ENCODE peak calls at places on chromosome 3, in six cellular contexts. V is prostate gland, M is suprapubic skin, G is Panc1, D is HCT116, R is H1. K is an unnamed sample.

GRCh38 chr3:5051772-5052171 is 70.3 kb upstream of the ARL8B start:
- DNase-seq in D (no peak), G (no peak), V (no peak), R (no peak), M (no peak), K (no peak)

GRCh38 chr3:105435277-105435676 is 68.6 kb downstream of the ALCAM start:
- DNase-seq in D (no peak), V (no peak), M (no peak), G (no peak), R (no peak), K (no peak)

GRCh38 chr3:10703875-10704274 is 112.2 kb upstream of the SLC6A11 start:
- DNase-seq in V (no peak), M (no peak), D (peak; percentile 38), R (peak; percentile 49), G (no peak), K (no peak)

GRCh38 chr3:72231439-72232196 is 446.7 kb upstream of the PROK2 start:
- DNase-seq in V (no peak), G (no peak), M (no peak), D (no peak), R (no peak), K (no peak)

GRCh38 chr3:191566469-191566868 is 105.5 kb downstream of the PYDC2 start:
- DNase-seq in D (no peak), R (no peak), V (no peak), G (no peak), M (no peak), K (no peak)

GRCh38 chr3:4749567-4750002 is 229.7 kb upstream of the BHLHE40 start:
- DNase-seq in V (no peak), D (no peak), M (no peak), G (no peak), R (no peak), K (no peak)

GRCh38 chr3:161291191-161291901 is 70.2 kb downstream of the NMD3 start:
- DNase-seq in V (no peak), G (no peak), D (no peak), M (no peak), R (no peak), K (no peak)

GRCh38 chr3:31755911-31756658 is 223.4 kb downstream of the STT3B start:
- DNase-seq in D (no peak), R (no peak), M (no peak), V (no peak), G (no peak), K (no peak)

GRCh38 chr3:169998668-169999131 is 32.1 kb downstream of the SEC62 start:
- DNase-seq in V (no peak), M (no peak), G (no peak), D (no peak), R (no peak), K (no peak)

GRCh38 chr3:98514948-98515347 is 7.8 kb downstream of the CLDND1 start:
- DNase-seq in M (no peak), V (no peak), G (no peak), D (no peak), R (no peak), K (no peak)

GRCh38 chr3:184323696-184324095 is 9.3 kb downstream of the EIF4G1 start:
- DNase-seq in R (no peak), D (no peak), V (no peak), G (no peak), M (no peak), K (no peak)

GRCh38 chr3:155753038-155753647 is 8.3 kb upstream of the PLCH1 start:
- DNase-seq in D (no peak), M (no peak), G (no peak), R (no peak), V (no peak), K (no peak)

GRCh38 chr3:101988591-101988990 is 139.3 kb downstream of the NFKBIZ start:
- DNase-seq in V (no peak), D (no peak), R (no peak), M (no peak), G (no peak), K (no peak)

GRCh38 chr3:79018671-79019136 is 749.1 kb downstream of the ROBO1 start:
- DNase-seq in R (no peak), V (peak; percentile 39), M (peak; percentile 84), D (no peak), G (no peak), K (peak; percentile 78)

GRCh38 chr3:148718982-148719862 is 21.5 kb downstream of the AGTR1 start:
- DNase-seq in M (no peak), G (no peak), D (peak; percentile 4), V (no peak), R (no peak), K (no peak)

GRCh38 chr3:186757214-186757613 is 26.2 kb upstream of the EIF4A2 start:
- DNase-seq in R (no peak), D (no peak), M (no peak), V (no peak), G (no peak), K (no peak)

GRCh38 chr3:127368186-127369032 is 80.6 kb upstream of the PRR20G start:
- DNase-seq in G (no peak), D (no peak), V (no peak), R (no peak), M (peak; percentile 66), K (peak; percentile 56)

GRCh38 chr3:53188720-53189119 is 27.7 kb downstream of the PRKCD start:
- DNase-seq in G (no peak), V (no peak), M (no peak), R (no peak), D (no peak), K (peak; percentile 55)

GRCh38 chr3:32391643-32392529 is at the start of gene CMTM7:
- DNase-seq in R (no peak), G (no peak), V (peak; percentile 59), D (peak; percentile 37), M (peak; percentile 84), K (peak; percentile 93)

GRCh38 chr3:129379582-129380358 is 48.7 kb downstream of the EFCAB12 start:
- DNase-seq in V (no peak), G (no peak), D (no peak), R (no peak), M (no peak), K (no peak)

GRCh38 chr3:27345959-27346865 is 23.0 kb downstream of the NEK10 start:
- DNase-seq in V (no peak), D (no peak), M (no peak), G (no peak), R (no peak), K (no peak)

GRCh38 chr3:114308830-114309229 is 15.0 kb downstream of the TIGIT start:
- DNase-seq in M (no peak), R (no peak), V (no peak), D (no peak), G (no peak), K (peak; percentile 86)

GRCh38 chr3:108388136-108389132 is 92.1 kb downstream of the HHLA2 start:
- DNase-seq in R (no peak), M (no peak), V (no peak), D (no peak), G (no peak), K (no peak)

GRCh38 chr3:67790043-67790442 is 135.6 kb upstream of the SUCLG2 start:
- DNase-seq in R (peak; percentile 53), D (peak; percentile 23), M (no peak), G (peak; percentile 15), V (peak; percentile 11), K (no peak)

GRCh38 chr3:48090166-48090939 is 74.1 kb upstream of the MAP4 start:
- DNase-seq in D (no peak), G (no peak), R (no peak), V (no peak), M (no peak), K (no peak)

DNA sequence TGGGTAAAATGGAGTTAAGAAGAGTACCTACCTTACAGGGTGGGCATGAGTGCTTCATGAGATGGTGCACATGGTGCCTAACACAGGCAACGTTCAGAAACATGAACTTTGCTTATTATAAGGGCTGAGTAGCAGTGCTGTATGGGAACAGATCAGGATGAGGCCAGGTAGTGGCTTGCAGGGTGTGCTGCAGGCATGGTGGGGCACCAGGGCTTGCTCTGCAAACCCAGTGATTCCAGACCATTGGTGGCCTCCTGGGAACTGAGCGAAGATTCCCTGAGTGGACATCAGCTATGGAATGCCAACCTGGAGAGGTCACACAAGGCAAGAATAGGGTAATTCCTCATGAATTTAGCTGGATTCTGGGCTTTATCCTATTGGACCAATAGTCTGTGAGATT is 15.8 kb downstream of the TMEM43 start:
- DNase-seq in R (no peak), M (no peak), V (no peak), D (no peak), G (no peak), K (no peak)
- TF ChIP-seq POLR2AphosphoS5 in R (no peak), M (no peak), V (no peak), D (no peak), G (no peak), K (no peak)

DNA sequence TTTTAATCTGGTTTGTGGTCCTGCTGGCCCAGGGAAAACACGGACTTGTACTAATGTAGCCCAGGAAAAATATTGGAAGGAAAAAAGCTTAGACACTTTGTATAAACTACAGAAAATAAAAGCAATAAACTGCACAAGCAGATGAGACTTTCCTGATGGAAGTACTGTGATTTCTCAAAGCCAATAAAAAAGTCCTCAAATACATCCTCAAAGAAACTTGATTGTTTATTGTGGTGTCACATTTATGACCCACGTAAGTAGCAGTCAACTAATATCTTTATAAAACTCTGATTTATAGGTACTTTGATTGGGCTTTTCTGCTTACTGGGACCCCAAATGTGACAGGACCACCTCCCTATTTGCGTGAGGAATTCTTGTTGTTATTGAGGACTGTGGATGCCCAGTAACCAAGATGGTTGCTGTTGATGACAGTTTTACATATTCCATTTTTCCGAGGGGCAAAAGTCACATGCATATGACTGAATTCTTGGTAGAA is 159.2 kb upstream of the TSC22D2 start:
- DNase-seq in V (no peak), M (no peak), R (no peak), G (no peak), D (no peak), K (no peak)
- TF ChIP-seq POLR2AphosphoS5 in V (no peak), M (no peak), R (no peak), G (no peak), D (no peak), K (no peak)

DNA sequence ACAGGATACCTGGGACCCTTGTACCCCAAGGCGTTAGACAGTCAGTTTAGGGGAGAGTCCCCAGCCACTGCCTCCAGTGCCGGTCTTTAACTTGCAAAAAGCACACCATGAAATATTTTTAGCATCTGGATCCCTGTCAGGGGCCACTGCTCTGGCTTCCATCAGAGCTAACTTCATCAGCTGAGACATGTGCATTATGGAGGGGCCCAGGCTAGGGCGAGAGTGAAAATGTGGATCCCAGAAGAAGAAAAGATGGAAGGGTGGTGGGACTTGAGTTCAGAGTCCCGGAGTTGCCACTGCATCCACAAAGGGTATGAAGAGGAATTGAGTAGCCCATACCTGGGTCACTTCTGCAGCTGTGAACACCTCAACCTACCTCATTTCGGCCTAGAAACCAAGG is 23.5 kb upstream of the SPATA12 start:
- DNase-seq in D (no peak), V (no peak), R (no peak), M (no peak), G (no peak), K (peak; percentile 41)
- TF ChIP-seq POLR2AphosphoS5 in D (no peak), V (no peak), R (no peak), M (no peak), G (no peak), K (no peak)

GRCh38 chr3:111547645-111548044 is 5.6 kb downstream of the CD96 start:
- DNase-seq in R (no peak), D (no peak), V (no peak), M (no peak), G (no peak), K (no peak)

GRCh38 chr3:111548060-111548459 is 6.1 kb downstream of the CD96 start:
- DNase-seq in R (no peak), V (no peak), G (no peak), M (no peak), D (no peak), K (no peak)

GRCh38 chr3:111545349-111545748 is 3.4 kb downstream of the CD96 start:
- DNase-seq in R (no peak), G (no peak), M (no peak), V (no peak), D (no peak), K (no peak)

GRCh38 chr3:111548756-111549155 is 6.8 kb downstream of the CD96 start:
- DNase-seq in G (no peak), V (no peak), D (no peak), R (no peak), M (no peak), K (no peak)
- TF ChIP-seq POLR2AphosphoS5 in G (no peak), V (no peak), D (no peak), R (no peak), M (no peak), K (no peak)

K was measured in spleen.